ENCODE peak calls at places on chromosomes 1 and 21, in four cellular contexts. S is GDM1, P is CD14-positive monocyte, U is uterus. W is an unnamed sample.

GRCh38 chr1:43766086-43766784 is 58.9 kb downstream of the ST3GAL3 start:
- DNase-seq in S (no peak), P (no peak), U (no peak), W (no peak)

GRCh38 chr1:111990026-111990877 is 784 bp upstream of the KCND3 start:
- DNase-seq in U (peak), P (no peak), S (no peak), W (no peak)

GRCh38 chr1:184509105-184509504 is 122.3 kb downstream of the C1orf21 start:
- DNase-seq in U (no peak), P (no peak), S (no peak), W (no peak)

GRCh38 chr1:221699582-221700519 is 42.0 kb downstream of the DUSP10 start:
- DNase-seq in S (no peak), P (no peak), U (no peak), W (no peak)

GRCh38 chr1:54390655-54391054 is 15.5 kb downstream of the SSBP3 start:
- DNase-seq in S (no peak), P (no peak), U (no peak), W (no peak)

GRCh38 chr1:39109653-39110052 is 83.5 kb downstream of the NDUFS5 start:
- DNase-seq in S (no peak), U (no peak), P (no peak), W (no peak)

GRCh38 chr1:88973520-88974137 is 18.8 kb downstream of the KYAT3 start:
- DNase-seq in U (no peak), P (no peak), S (peak), W (peak)

GRCh38 chr1:245855846-245856730 is 651.0 kb downstream of the SMYD3 start:
- DNase-seq in U (no peak), P (no peak), S (no peak), W (no peak)

GRCh38 chr1:231093158-231093922 is 53.3 kb upstream of the FAM89A start:
- DNase-seq in U (no peak), S (no peak), P (no peak), W (no peak)

GRCh38 chr1:178180405-178180804 is 86.5 kb downstream of the RASAL2 start:
- DNase-seq in U (no peak), P (no peak), S (no peak), W (no peak)

GRCh38 chr1:18527921-18528320 is 47.2 kb downstream of the KLHDC7A start:
- DNase-seq in S (no peak), U (no peak), P (no peak), W (no peak)

GRCh38 chr1:54180666-54181360 is 19.0 kb downstream of the CYB5RL start:
- DNase-seq in S (no peak), P (no peak), U (no peak), W (no peak)

GRCh38 chr1:20625176-20626097 is 7.8 kb upstream of the PINK1 start:
- DNase-seq in P (no peak), S (no peak), U (no peak), W (no peak)

GRCh38 chr1:212328248-212328647 is 43.0 kb downstream of the PPP2R5A start:
- DNase-seq in S (no peak), U (no peak), P (no peak), W (no peak)

GRCh38 chr1:14095001-14095400 is 395.0 kb downstream of the PRDM2 start:
- DNase-seq in U (no peak), S (no peak), P (no peak), W (no peak)

GRCh38 chr1:205072286-205072685 is 12.0 kb downstream of the TMEM81 start:
- DNase-seq in S (no peak), P (no peak), U (no peak), W (no peak)

GRCh38 chr21:31115249-31115648 is 77.0 kb upstream of the KRTAP19-8 start:
- DNase-seq in U (no peak), S (no peak), P (no peak), W (no peak)

GRCh38 chr1:184030433-184031126 is 6.9 kb downstream of the COLGALT2 start:
- DNase-seq in P (no peak), S (no peak), U (no peak), W (no peak)

GRCh38 chr1:46714976-46715375 is 3.9 kb downstream of the EFCAB14 start:
- DNase-seq in P (no peak), S (no peak), U (no peak), W (no peak)

W was measured in Kasumi-1.